ENCODE peak calls at places on chromosomes 1 and 21, in six cellular contexts. T is HepG2, P is ovary, X is esophagus muscularis mucosa, D is endothelial cell of umbilical vein, U is body of pancreas. J is an unnamed sample.

GRCh38 chr1:90834354-90835171 is 117.5 kb upstream of the BARHL2 start:
- DNase-seq in T (no peak), P (no peak), X (no peak), D (no peak), U (no peak), J (peak; percentile 56)

GRCh38 chr1:165143437-165144065 is 213.0 kb downstream of the LMX1A start:
- DNase-seq in T (peak; percentile 6), P (no peak), X (no peak), D (no peak), U (peak; percentile 36), J (no peak)

GRCh38 chr1:79375352-79375751 is 368.8 kb upstream of the ADGRL4 start:
- DNase-seq in T (no peak), P (no peak), X (no peak), D (no peak), U (no peak), J (no peak)

GRCh38 chr1:2270260-2271100 is 42.4 kb downstream of the SKI start:
- DNase-seq in T (peak; percentile 50), P (no peak), X (no peak), D (no peak), U (no peak), J (no peak)

GRCh38 chr1:17419626-17420328 is 19.7 kb downstream of the RCC2 start:
- DNase-seq in T (no peak), P (peak; percentile 76), X (no peak), D (peak; percentile 57), U (peak; percentile 73), J (peak; percentile 66)

GRCh38 chr1:25737151-25737550 is 62.8 kb upstream of the SELENON start:
- DNase-seq in T (no peak), P (no peak), X (no peak), D (peak; percentile 40), U (peak; percentile 30), J (no peak)

GRCh38 chr1:37932759-37933158 is 14.1 kb downstream of the INPP5B start:
- DNase-seq in T (no peak), P (no peak), X (no peak), D (no peak), U (no peak), J (no peak)

GRCh38 chr1:164155337-164155850 is 403.6 kb upstream of the PBX1 start:
- DNase-seq in T (no peak), P (no peak), X (no peak), D (peak; percentile 18), U (no peak), J (no peak)

GRCh38 chr1:228511539-228512445 is 24.6 kb downstream of the RNF187 start:
- DNase-seq in T (no peak), P (no peak), X (no peak), D (no peak), U (no peak), J (no peak)

DNA sequence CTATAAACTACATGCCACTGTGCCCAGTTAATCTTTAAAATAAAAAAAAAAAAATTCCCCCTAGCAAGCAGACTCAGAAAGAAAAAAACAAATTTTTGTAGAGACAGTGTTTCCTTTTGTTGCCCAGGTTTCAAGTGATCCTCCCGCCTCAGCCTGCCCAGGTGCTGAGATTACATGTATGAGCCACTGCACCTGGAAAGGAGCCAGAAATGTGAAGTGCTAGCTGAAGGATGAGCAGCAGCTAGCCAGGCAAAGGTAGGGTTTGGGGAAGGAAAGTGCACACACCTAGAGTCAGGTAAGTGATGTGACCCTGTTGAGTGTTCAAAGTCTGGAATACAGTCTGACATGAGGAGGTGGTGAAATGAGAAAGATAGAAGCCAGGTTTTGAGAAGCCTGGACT is 1.7 kb downstream of the AKR1A1 start:
- DNase-seq in T (no peak), P (no peak), X (no peak), D (no peak), U (peak; percentile 74), J (no peak)
- H3K4me3 ChIP-seq in T (peak overlapping the region; percentile 87), P (no peak overlapping the region), X (no peak overlapping the region), D (no peak overlapping the region), U (no peak overlapping the region), J (no peak overlapping the region)

GRCh38 chr1:199843856-199844255 is 183.7 kb upstream of the NR5A2 start:
- DNase-seq in T (no peak), P (no peak), X (no peak), D (peak; percentile 67), U (no peak), J (no peak)
- TF ChIP-seq CTCF in T (no peak), P (no peak), X (no peak), D (no peak), U (no peak), J (no peak)

GRCh38 chr21:38807987-38808386 is 2.3 kb downstream of the ETS2 start:
- DNase-seq in T (no peak), P (no peak), X (no peak), D (no peak), U (no peak), J (no peak)
- TF ChIP-seq POLR2A in T (peak; percentile 10), P (no peak), X (no peak), D (no peak), U (no peak), J (no peak)

DNA sequence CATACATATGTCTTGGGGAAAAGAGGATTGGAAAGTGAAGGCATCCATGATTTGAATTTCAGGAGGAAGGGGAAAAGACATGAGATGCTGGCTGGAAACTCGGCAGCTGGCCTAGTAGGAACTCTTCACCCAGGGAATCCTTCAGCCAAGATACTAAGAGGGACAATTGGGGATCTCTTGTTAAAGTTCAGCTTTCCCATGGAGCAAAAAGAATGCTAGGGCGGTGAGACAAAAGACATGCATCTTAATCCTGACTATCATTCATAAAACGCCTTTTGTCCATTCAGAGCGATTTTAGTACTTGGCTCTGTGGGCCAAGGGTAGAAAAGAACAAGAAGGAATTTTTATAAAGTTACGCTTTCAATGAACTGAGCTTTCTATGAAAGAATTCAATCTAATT is 20.6 kb downstream of the PDPN start:
- DNase-seq in T (no peak), P (no peak), X (no peak), D (no peak), U (no peak), J (no peak)
- H3K4me3 ChIP-seq in T (no peak overlapping the region), P (no peak overlapping the region), X (no peak overlapping the region), D (no peak overlapping the region), U (no peak overlapping the region), J (no peak overlapping the region)

DNA sequence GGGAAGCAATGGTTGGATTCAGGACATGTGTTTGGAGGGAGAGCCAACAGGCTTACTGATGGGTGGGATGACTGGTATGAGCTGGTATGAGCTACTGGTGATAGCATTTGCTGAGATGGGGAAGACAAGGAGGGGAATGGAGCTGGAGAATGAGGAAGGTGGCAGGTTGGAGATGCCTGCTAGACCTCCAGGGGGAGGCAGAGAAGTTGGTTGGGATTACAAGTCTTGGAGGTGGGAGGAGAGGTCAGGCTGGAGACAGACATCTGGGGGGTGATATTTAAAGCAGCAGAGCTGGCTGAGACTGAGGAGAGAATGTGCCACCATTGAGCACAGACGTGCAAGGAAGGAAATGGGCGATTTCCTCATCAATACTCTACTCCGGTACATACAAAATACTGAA is 31.8 kb upstream of the ENO1 start:
- DNase-seq in T (no peak), P (no peak), X (no peak), D (no peak), U (no peak), J (no peak)
- TF ChIP-seq CTCF in T (no peak), P (no peak), X (no peak), D (no peak), U (no peak), J (no peak)